ENCODE peak calls at places on chromosomes 11 and 22, in five cellular contexts. One of them, this sample, is unnamed. For H3K27me3, the result is how much of the 10 kb centered on the place peaks cover.

GRCh38 chr11:76767659-76768058 is 15.5 kb upstream of the TSKU start:
- DNase-seq in lung: no peak
- DNase-seq in SJSA1: no peak
- DNase-seq in small intestine: no peak
- DNase-seq in psoas muscle: no peak
- DNase-seq in this sample: no peak

GRCh38 chr11:126158054-126158791 is 53.2 kb downstream of the RPUSD4 start:
- DNase-seq in psoas muscle: no peak
- DNase-seq in SJSA1: no peak
- DNase-seq in lung: no peak
- DNase-seq in small intestine: peak
- DNase-seq in this sample: no peak

GRCh38 chr11:77151804-77152513 is 23.9 kb downstream of the MYO7A start:
- DNase-seq in psoas muscle: peak
- DNase-seq in small intestine: peak
- DNase-seq in lung: no peak
- DNase-seq in SJSA1: no peak
- DNase-seq in this sample: no peak

GRCh38 chr11:12674936-12675696 is 895 bp downstream of the TEAD1 start:
- DNase-seq in lung: no peak
- DNase-seq in SJSA1: peak
- DNase-seq in small intestine: peak
- DNase-seq in psoas muscle: peak
- DNase-seq in this sample: no peak

GRCh38 chr22:44620841-44621382 is 81.1 kb upstream of the PRR5 start:
- DNase-seq in SJSA1: no peak
- DNase-seq in psoas muscle: no peak
- DNase-seq in small intestine: no peak
- DNase-seq in lung: no peak
- DNase-seq in this sample: no peak

GRCh38 chr11:32451808-32452207 is 16.5 kb upstream of the WT1 start:
- DNase-seq in lung: no peak
- DNase-seq in small intestine: no peak
- DNase-seq in SJSA1: no peak
- DNase-seq in psoas muscle: no peak
- DNase-seq in this sample: no peak

GRCh38 chr11:130157111-130157510 is 2.5 kb upstream of the ST14 start:
- DNase-seq in psoas muscle: no peak
- DNase-seq in lung: no peak
- DNase-seq in SJSA1: no peak
- DNase-seq in small intestine: no peak
- DNase-seq in this sample: no peak

GRCh38 chr11:124758355-124759267 is 3.5 kb downstream of the ESAM start:
- DNase-seq in lung: peak
- DNase-seq in psoas muscle: peak
- DNase-seq in small intestine: peak
- DNase-seq in SJSA1: peak
- DNase-seq in this sample: no peak

GRCh38 chr11:101686514-101686913 is 102.7 kb upstream of the TRPC6 start:
- DNase-seq in small intestine: no peak
- DNase-seq in psoas muscle: no peak
- DNase-seq in lung: no peak
- DNase-seq in SJSA1: peak
- DNase-seq in this sample: peak

GRCh38 chr11:120956710-120957500 is 67.0 kb upstream of the TBCEL start:
- DNase-seq in SJSA1: no peak
- DNase-seq in small intestine: no peak
- DNase-seq in psoas muscle: no peak
- DNase-seq in lung: no peak
- DNase-seq in this sample: no peak

GRCh38 chr22:18056802-18057474 is 20.9 kb upstream of the PEX26 start:
- DNase-seq in lung: no peak
- DNase-seq in psoas muscle: no peak
- DNase-seq in small intestine: no peak
- DNase-seq in SJSA1: no peak
- DNase-seq in this sample: no peak

GRCh38 chr11:62974848-62975522 is 9.8 kb downstream of the SLC22A6 start:
- DNase-seq in small intestine: peak
- DNase-seq in SJSA1: no peak
- DNase-seq in psoas muscle: peak
- DNase-seq in lung: no peak
- DNase-seq in this sample: no peak

GRCh38 chr11:35216962-35217667 is 78.1 kb downstream of the CD44 start:
- DNase-seq in lung: no peak
- DNase-seq in small intestine: no peak
- DNase-seq in SJSA1: no peak
- DNase-seq in psoas muscle: no peak
- DNase-seq in this sample: no peak

GRCh38 chr11:46321757-46322156 is 25.5 kb upstream of the DGKZ start:
- DNase-seq in SJSA1: no peak
- DNase-seq in psoas muscle: no peak
- DNase-seq in small intestine: no peak
- DNase-seq in lung: no peak
- DNase-seq in this sample: no peak

GRCh38 chr22:46907578-46908215 is 145.2 kb downstream of the TBC1D22A start:
- DNase-seq in psoas muscle: no peak
- DNase-seq in lung: no peak
- DNase-seq in small intestine: no peak
- DNase-seq in SJSA1: no peak
- DNase-seq in this sample: no peak

GRCh38 chr22:30185129-30185528 is 61.4 kb downstream of the LIF start:
- DNase-seq in lung: no peak
- DNase-seq in SJSA1: peak
- DNase-seq in small intestine: no peak
- DNase-seq in psoas muscle: no peak
- DNase-seq in this sample: no peak

GRCh38 chr11:63719987-63720386 is 38.7 kb downstream of the RTN3 start:
- DNase-seq in psoas muscle: no peak
- DNase-seq in SJSA1: no peak
- DNase-seq in small intestine: no peak
- DNase-seq in lung: no peak
- DNase-seq in this sample: no peak

GRCh38 chr11:1933416-1934325 is 13.5 kb upstream of the MRPL23 start:
- DNase-seq in small intestine: no peak
- DNase-seq in lung: no peak
- DNase-seq in SJSA1: no peak
- DNase-seq in psoas muscle: peak
- DNase-seq in this sample: no peak

GRCh38 chr22:32005453-32005852 is 37.6 kb upstream of the SLC5A1 start:
- DNase-seq in small intestine: peak
- DNase-seq in lung: no peak
- DNase-seq in psoas muscle: no peak
- DNase-seq in SJSA1: no peak
- DNase-seq in this sample: no peak

GRCh38 chr11:82718307-82718706 is 15.4 kb downstream of the FAM181B start:
- DNase-seq in small intestine: peak
- DNase-seq in SJSA1: no peak
- DNase-seq in psoas muscle: no peak
- DNase-seq in lung: no peak
- DNase-seq in this sample: peak

GRCh38 chr11:108224908-108225786 is 2.3 kb downstream of the ATM start:
- DNase-seq in psoas muscle: no peak
- DNase-seq in lung: no peak
- DNase-seq in small intestine: peak
- DNase-seq in SJSA1: no peak
- DNase-seq in this sample: no peak

GRCh38 chr22:36164621-36165020 is 4.1 kb upstream of the APOL3 start:
- DNase-seq in lung: no peak
- DNase-seq in small intestine: no peak
- DNase-seq in psoas muscle: no peak
- DNase-seq in SJSA1: no peak
- DNase-seq in this sample: no peak

GRCh38 chr22:31346733-31347250 is 646 bp upstream of the PATZ1 start:
- DNase-seq in lung: peak
- DNase-seq in psoas muscle: peak
- DNase-seq in SJSA1: peak
- DNase-seq in small intestine: peak
- DNase-seq in this sample: no peak

DNA sequence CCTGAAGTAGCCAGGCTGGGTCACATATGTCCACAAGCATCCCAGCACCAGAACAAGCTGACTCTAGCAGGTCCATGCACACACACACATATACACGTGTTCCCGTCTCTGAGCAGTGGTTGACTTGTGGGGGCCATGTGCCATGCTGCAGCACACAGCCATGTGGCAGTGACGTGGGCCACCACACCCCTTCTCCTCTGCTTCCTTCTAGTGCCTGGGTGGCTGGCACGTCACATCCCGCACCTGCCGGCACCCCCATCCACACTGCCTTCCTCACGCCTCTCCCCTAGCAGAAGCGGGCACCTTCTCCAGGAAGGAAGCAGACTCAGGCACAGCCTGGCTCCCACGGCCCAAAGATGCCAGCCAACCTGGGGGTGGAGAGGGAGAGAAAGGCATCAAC is 9.5 kb downstream of the SYT7 start:
- DNase-seq in SJSA1: no peak
- DNase-seq in lung: no peak
- DNase-seq in psoas muscle: no peak
- DNase-seq in small intestine: no peak
- DNase-seq in this sample: no peak
- H3K27me3 ChIP-seq in SJSA1: half or more
- H3K27me3 ChIP-seq in lung: under half
- H3K27me3 ChIP-seq in psoas muscle: under half
- H3K27me3 ChIP-seq in small intestine: under half
- H3K27me3 ChIP-seq in this sample: under half

GRCh38 chr22:33065230-33065629 is 7.0 kb upstream of the SYN3 start:
- DNase-seq in lung: no peak
- DNase-seq in psoas muscle: no peak
- DNase-seq in SJSA1: no peak
- DNase-seq in small intestine: no peak
- DNase-seq in this sample: no peak
- H3K27me3 ChIP-seq in lung: under half
- H3K27me3 ChIP-seq in psoas muscle: under half
- H3K27me3 ChIP-seq in SJSA1: under half
- H3K27me3 ChIP-seq in small intestine: under half
- H3K27me3 ChIP-seq in this sample: under half

GRCh38 chr22:48055185-48055584 is 1292.7 kb downstream of the TBC1D22A start:
- DNase-seq in psoas muscle: no peak
- DNase-seq in SJSA1: no peak
- DNase-seq in small intestine: no peak
- DNase-seq in lung: no peak
- DNase-seq in this sample: no peak

GRCh38 chr22:48054596-48054995 is 1292.1 kb downstream of the TBC1D22A start:
- DNase-seq in psoas muscle: no peak
- DNase-seq in small intestine: no peak
- DNase-seq in SJSA1: no peak
- DNase-seq in lung: no peak
- DNase-seq in this sample: no peak

GRCh38 chr22:48060266-48060665 is 1297.8 kb downstream of the TBC1D22A start:
- DNase-seq in lung: no peak
- DNase-seq in psoas muscle: no peak
- DNase-seq in SJSA1: no peak
- DNase-seq in small intestine: no peak
- DNase-seq in this sample: no peak

GRCh38 chr22:48055827-48056226 is 1293.4 kb downstream of the TBC1D22A start:
- DNase-seq in psoas muscle: no peak
- DNase-seq in lung: no peak
- DNase-seq in small intestine: no peak
- DNase-seq in SJSA1: no peak
- DNase-seq in this sample: no peak

DNA sequence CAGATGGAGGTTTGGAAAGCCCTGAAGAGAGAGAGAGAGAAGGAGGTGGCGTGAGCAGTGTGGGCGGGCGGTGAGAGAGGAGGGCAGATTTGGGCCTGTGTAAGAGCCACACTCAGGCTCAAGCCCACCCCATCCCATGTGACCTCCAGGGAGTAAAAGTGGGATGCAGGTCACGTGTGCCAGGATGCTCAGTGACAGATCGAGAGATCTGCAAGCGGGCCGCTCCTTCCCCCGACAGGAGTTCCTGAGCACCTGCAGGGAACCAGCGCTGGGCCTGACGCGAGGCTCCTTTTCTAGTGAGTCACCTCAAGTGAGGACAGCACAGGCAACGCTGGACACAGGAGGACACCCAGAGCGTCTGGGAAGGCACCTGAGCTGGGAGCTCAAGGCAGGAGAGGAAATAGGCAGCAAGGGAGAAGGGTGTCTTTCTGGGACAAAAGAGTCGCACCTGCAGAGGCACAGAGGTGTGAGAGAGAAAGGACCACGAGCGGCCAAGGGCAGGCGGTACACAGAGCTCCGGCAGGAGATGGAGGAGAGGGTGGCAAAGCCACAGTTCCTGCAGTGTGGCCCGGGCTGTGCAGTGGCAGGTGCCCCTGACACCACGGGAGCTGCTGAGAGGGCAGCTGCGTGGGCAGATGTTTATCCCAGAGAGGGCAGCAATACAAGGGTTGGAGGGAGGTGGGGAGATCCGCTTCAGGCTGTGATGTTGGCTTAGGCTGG is 1294.8 kb downstream of the TBC1D22A start:
- DNase-seq in small intestine: no peak
- DNase-seq in SJSA1: no peak
- DNase-seq in psoas muscle: no peak
- DNase-seq in lung: no peak
- DNase-seq in this sample: no peak
- H3K27me3 ChIP-seq in small intestine: under half
- H3K27me3 ChIP-seq in SJSA1: under half
- H3K27me3 ChIP-seq in psoas muscle: under half
- H3K27me3 ChIP-seq in lung: under half
- H3K27me3 ChIP-seq in this sample: under half

GRCh38 chr11:118155781-118156530 is 3.3 kb upstream of the SCN4B start:
- DNase-seq in psoas muscle: no peak
- DNase-seq in lung: no peak
- DNase-seq in small intestine: no peak
- DNase-seq in SJSA1: no peak
- DNase-seq in this sample: no peak

GRCh38 chr11:118153976-118154375 is 1.4 kb upstream of the SCN4B start:
- DNase-seq in small intestine: no peak
- DNase-seq in SJSA1: no peak
- DNase-seq in psoas muscle: no peak
- DNase-seq in lung: no peak
- DNase-seq in this sample: no peak

GRCh38 chr11:118153516-118153915 is 893 bp upstream of the SCN4B start:
- DNase-seq in lung: no peak
- DNase-seq in SJSA1: no peak
- DNase-seq in small intestine: no peak
- DNase-seq in psoas muscle: no peak
- DNase-seq in this sample: no peak

GRCh38 chr11:118156531-118157185 is 4.0 kb upstream of the SCN4B start:
- DNase-seq in psoas muscle: no peak
- DNase-seq in lung: no peak
- DNase-seq in small intestine: no peak
- DNase-seq in SJSA1: no peak
- DNase-seq in this sample: no peak

GRCh38 chr11:118157186-118157895 is 4.7 kb upstream of the SCN4B start:
- DNase-seq in psoas muscle: no peak
- DNase-seq in small intestine: no peak
- DNase-seq in SJSA1: no peak
- DNase-seq in lung: no peak
- DNase-seq in this sample: no peak
- H3K27me3 ChIP-seq in psoas muscle: under half
- H3K27me3 ChIP-seq in small intestine: under half
- H3K27me3 ChIP-seq in SJSA1: under half
- H3K27me3 ChIP-seq in lung: under half
- H3K27me3 ChIP-seq in this sample: half or more

DNA sequence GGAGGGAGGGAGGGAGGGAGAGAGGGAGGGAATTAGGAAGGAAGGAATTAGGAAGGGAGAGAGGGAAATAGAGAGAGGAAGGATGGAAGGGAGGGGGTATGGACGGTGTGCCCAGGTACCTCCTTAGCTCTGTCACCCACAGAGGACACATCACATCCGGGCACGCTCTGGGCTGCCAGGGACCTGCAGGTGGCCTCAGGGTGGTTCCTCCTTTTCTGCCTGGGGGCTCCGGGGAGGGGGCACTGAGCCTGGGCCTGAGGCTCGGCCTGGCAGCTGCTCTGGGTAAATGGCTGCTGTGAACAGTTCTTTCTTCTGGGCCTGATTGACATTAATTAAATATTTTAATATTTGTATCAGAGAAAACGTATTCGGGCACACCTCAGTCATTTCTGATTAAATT is 733.5 kb downstream of the BRD1 start:
- DNase-seq in SJSA1: no peak
- DNase-seq in lung: no peak
- DNase-seq in psoas muscle: peak
- DNase-seq in small intestine: no peak
- DNase-seq in this sample: no peak
- H3K27me3 ChIP-seq in SJSA1: under half
- H3K27me3 ChIP-seq in lung: under half
- H3K27me3 ChIP-seq in psoas muscle: under half
- H3K27me3 ChIP-seq in small intestine: under half
- H3K27me3 ChIP-seq in this sample: under half

This sample was measured in BJ.